ENCODE peak calls at places on chromosomes 1 and 21, in eight cellular contexts. J is keratinocyte; K is ascending aorta; T is midbrain; C is AG08395; W is astrocyte of the spinal cord; P is stimulated activated CD8-positive, alpha-beta memory T cell treated with anti-CD3 and anti-CD28 coated beads, Interleukin-4, amount 100 ng/mL, for 48 hours; R is DMS153. G is an unnamed sample.
A peak's percentile ranks its signal among the peaks of the same experiment; 100 is the strongest.

GRCh38 chr1:100415217-100415778 is 63.0 kb downstream of the CDC14A start:
- DNase-seq in J (no peak), K (no peak), T (no peak), C (no peak), W (no peak), P (no peak), R (no peak), G (no peak)

GRCh38 chr21:34083357-34083756 is 10.0 kb downstream of the MRPS6 start:
- DNase-seq in J (no peak), K (no peak), T (no peak), C (no peak), W (no peak), P (no peak), R (no peak), G (no peak)

GRCh38 chr1:205631010-205631726 is 643 bp downstream of the ELK4 start:
- DNase-seq in J (peak; percentile 21), K (no peak), T (peak; percentile 52), C (peak; percentile 48), W (peak; percentile 87), P (peak; percentile 84), R (peak; percentile 80), G (peak; percentile 79)

GRCh38 chr1:112937070-112937469 is 18.9 kb downstream of the SLC16A1 start:
- DNase-seq in J (no peak), K (no peak), T (peak; percentile 21), C (no peak), W (peak; percentile 29), P (no peak), R (no peak), G (no peak)

GRCh38 chr1:150476754-150477153 is 10.5 kb upstream of the TARS2 start:
- DNase-seq in J (no peak), K (no peak), T (no peak), C (no peak), W (no peak), P (no peak), R (no peak), G (no peak)

GRCh38 chr1:111141803-111142202 is 1.8 kb downstream of the CEPT1 start:
- DNase-seq in J (no peak), K (no peak), T (no peak), C (no peak), W (no peak), P (no peak), R (no peak), G (no peak)

GRCh38 chr1:202397256-202397655 is 48.8 kb downstream of the PPP1R12B start:
- DNase-seq in J (no peak), K (no peak), T (no peak), C (no peak), W (no peak), P (no peak), R (no peak), G (no peak)

GRCh38 chr1:207703712-207704111 is 48.1 kb upstream of the CD46 start:
- DNase-seq in J (no peak), K (no peak), T (no peak), C (no peak), W (no peak), P (no peak), R (no peak), G (no peak)

GRCh38 chr1:71083271-71083670 is 2.4 kb upstream of the ZRANB2 start:
- DNase-seq in J (no peak), K (no peak), T (peak; percentile 63), C (no peak), W (peak; percentile 6), P (no peak), R (no peak), G (no peak)

GRCh38 chr21:19683492-19683891 is 1279.9 kb upstream of the TMPRSS15 start:
- DNase-seq in J (no peak), K (no peak), T (no peak), C (no peak), W (no peak), P (no peak), R (no peak), G (no peak)

GRCh38 chr1:87712261-87712674 is 383.6 kb downstream of the LMO4 start:
- DNase-seq in J (no peak), K (no peak), T (no peak), C (no peak), W (no peak), P (no peak), R (no peak), G (no peak)